ENCODE peak calls at places on chromosome 15, in four cellular contexts. K is mucosa of descending colon, Q is NB4, I is foreskin fibroblast. Z is an unnamed sample.

GRCh38 chr15:42494998-42495360 is 455 bp upstream of the SNAP23 start:
- DNase-seq in K (peak), I (peak), Q (no peak), Z (no peak)

GRCh38 chr15:96334705-96335428 is 4.4 kb downstream of the NR2F2 start:
- DNase-seq in K (no peak), Q (no peak), I (peak), Z (no peak)

GRCh38 chr15:42378011-42378410 is 18.7 kb downstream of the CAPN3 start:
- DNase-seq in I (no peak), Q (no peak), K (no peak), Z (no peak)

GRCh38 chr15:41011055-41011815 is 58.0 kb downstream of the CHAC1 start:
- DNase-seq in K (no peak), Q (no peak), I (no peak), Z (no peak)

GRCh38 chr15:88543065-88543776 is 3.3 kb downstream of the DET1 start:
- DNase-seq in K (no peak), I (peak), Q (no peak), Z (no peak)

GRCh38 chr15:43777293-43777819 is 590 bp upstream of the ELL3 start:
- DNase-seq in K (peak), Q (peak), I (peak), Z (peak)

GRCh38 chr15:88664151-88664778 is 25.4 kb downstream of the ISG20 start:
- DNase-seq in Q (peak), I (no peak), K (peak), Z (peak)

GRCh38 chr15:56496635-56497034 is 31.7 kb upstream of the MNS1 start:
- DNase-seq in K (peak), I (peak), Q (peak), Z (peak)

GRCh38 chr15:98893407-98893806 is 114.2 kb downstream of the PGPEP1L start:
- DNase-seq in I (no peak), K (no peak), Q (no peak), Z (no peak)

GRCh38 chr15:96553931-96554330 is 223.4 kb downstream of the NR2F2 start:
- DNase-seq in I (no peak), Q (no peak), K (no peak), Z (no peak)

GRCh38 chr15:75923756-75924155 is 20.1 kb downstream of the FBXO22 start:
- DNase-seq in I (no peak), Q (no peak), K (no peak), Z (no peak)

GRCh38 chr15:70337292-70338186 is 239.8 kb upstream of the TLE3 start:
- DNase-seq in I (no peak), Q (no peak), K (no peak), Z (no peak)

GRCh38 chr15:96037584-96037983 is 292.9 kb upstream of the NR2F2 start:
- DNase-seq in I (no peak), Q (peak), K (no peak), Z (peak)

GRCh38 chr15:70308011-70308761 is 210.5 kb upstream of the TLE3 start:
- DNase-seq in Q (peak), I (no peak), K (no peak), Z (peak)

GRCh38 chr15:52171807-52172206 is 19.4 kb downstream of the GNB5 start:
- DNase-seq in Q (no peak), K (no peak), I (peak), Z (no peak)

GRCh38 chr15:27747997-27748396 is 351.1 kb downstream of the OCA2 start:
- DNase-seq in K (no peak), I (no peak), Q (no peak), Z (no peak)

GRCh38 chr15:70569139-70569717 is 194.1 kb downstream of the UACA start:
- DNase-seq in Q (peak), I (peak), K (no peak), Z (peak)

GRCh38 chr15:85849946-85850345 is 55.2 kb upstream of the KLHL25 start:
- DNase-seq in K (no peak), Q (no peak), I (no peak), Z (no peak)

GRCh38 chr15:59691194-59691805 is 2.2 kb upstream of the BNIP2 start:
- DNase-seq in Q (peak), I (peak), K (peak), Z (peak)

GRCh38 chr15:75347222-75348033 is 589 bp downstream of the NEIL1 start:
- DNase-seq in Q (no peak), K (peak), I (peak), Z (peak)

GRCh38 chr15:28920781-28921331 is 35.1 kb downstream of the APBA2 start:
- DNase-seq in K (no peak), I (no peak), Q (no peak), Z (no peak)

GRCh38 chr15:88791637-88792036 is 11.6 kb upstream of the ACAN start:
- DNase-seq in K (no peak), Q (no peak), I (no peak), Z (no peak)

GRCh38 chr15:28456476-28457395 is 76.0 kb downstream of the GOLGA8G start:
- DNase-seq in I (no peak), Q (no peak), K (no peak), Z (no peak)

GRCh38 chr15:68572921-68573320 is 5.9 kb upstream of the CORO2B start:
- DNase-seq in K (no peak), I (no peak), Q (no peak), Z (no peak)

GRCh38 chr15:89828324-89829145 is 13.9 kb upstream of the ANPEP start:
- DNase-seq in I (peak), Q (no peak), K (peak), Z (no peak)

GRCh38 chr15:43871835-43872234 is 45.0 kb downstream of the WDR76 start:
- DNase-seq in K (no peak), Q (no peak), I (no peak), Z (no peak)

GRCh38 chr15:26260517-26261133 is 397.5 kb upstream of the ATP10A start:
- DNase-seq in K (peak), Q (peak), I (peak), Z (peak)
- TF ChIP-seq CTCF in K (peak), Q (peak), I (peak), Z (peak)

DNA sequence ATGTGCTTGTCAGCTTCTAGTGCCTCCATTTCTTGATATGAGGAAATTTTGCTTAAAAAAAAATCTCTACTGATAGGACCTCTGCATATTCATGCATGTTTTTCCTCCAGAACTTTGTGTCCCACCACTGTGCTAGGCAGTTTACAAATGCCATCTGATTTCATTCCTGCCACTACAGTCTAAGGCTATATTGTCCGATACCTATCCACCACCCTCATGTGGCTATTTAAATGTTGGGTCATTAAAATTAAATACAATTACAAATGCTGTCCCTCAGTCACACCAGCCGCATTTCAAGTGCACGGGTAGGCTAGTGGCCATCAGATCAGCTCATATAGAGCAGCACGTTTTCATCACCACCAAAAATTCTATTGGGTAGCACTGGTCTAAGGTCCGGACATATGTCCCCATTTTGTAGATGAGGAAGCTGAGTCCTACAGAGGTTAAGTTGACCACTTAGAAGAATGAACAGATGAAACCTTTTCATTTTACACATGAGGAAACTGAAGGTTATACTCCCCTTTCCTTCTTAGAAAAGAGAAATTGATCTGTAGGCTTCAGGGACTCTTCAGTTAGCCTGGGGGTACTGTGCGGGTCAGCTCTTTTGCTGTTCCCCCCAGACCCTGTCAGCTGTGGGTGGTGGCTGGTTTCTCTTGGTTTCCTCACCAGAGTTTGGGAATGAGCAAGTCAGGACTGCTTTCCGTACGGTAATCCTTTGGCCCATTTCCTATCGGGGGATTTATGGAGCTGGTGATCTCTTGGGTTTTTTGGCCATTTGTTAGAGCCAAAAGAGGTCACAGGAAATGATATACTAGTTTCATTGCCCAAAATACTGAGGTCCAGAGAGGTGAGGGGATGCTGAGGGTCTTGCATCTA is 56.6 kb downstream of the SMAD3 start:
- DNase-seq in I (peak), Q (no peak), K (no peak), Z (no peak)
- H3K4me3 ChIP-seq in I (no peak), Q (no peak), K (no peak), Z (no peak)

GRCh38 chr15:65085207-65085753 is 8.7 kb downstream of the KBTBD13 start:
- DNase-seq in K (no peak), I (no peak), Q (no peak), Z (no peak)

GRCh38 chr15:65084500-65085206 is 8.1 kb downstream of the KBTBD13 start:
- DNase-seq in Q (no peak), I (no peak), K (no peak), Z (no peak)

GRCh38 chr15:65081758-65082157 is 5.2 kb downstream of the KBTBD13 start:
- DNase-seq in Q (no peak), K (no peak), I (no peak), Z (no peak)

GRCh38 chr15:65082303-65082958 is 5.9 kb downstream of the KBTBD13 start:
- DNase-seq in Q (no peak), I (no peak), K (peak), Z (no peak)

DNA sequence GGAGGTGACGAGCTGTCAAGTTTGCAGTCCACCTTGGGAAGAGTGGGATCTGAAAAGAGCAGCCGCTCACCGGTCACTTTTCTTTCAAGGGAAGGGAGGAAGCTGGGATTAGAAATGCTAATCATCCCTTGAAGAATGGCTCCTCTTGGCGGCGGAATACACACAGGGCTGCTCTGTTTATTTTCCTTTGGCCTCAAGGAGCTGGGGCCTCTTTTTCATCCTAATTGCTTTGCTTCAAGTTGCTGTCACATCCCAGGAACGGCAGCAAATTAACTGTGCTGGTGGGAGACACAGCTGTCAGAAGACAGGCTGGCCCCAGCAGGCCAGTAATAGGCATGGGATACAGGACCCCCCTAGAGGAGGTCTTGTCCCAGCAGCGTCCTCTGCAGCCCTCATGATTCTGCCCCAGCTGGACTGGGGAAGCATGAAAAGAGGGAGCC is 6.7 kb downstream of the KBTBD13 start:
- DNase-seq in Q (no peak), I (peak), K (no peak), Z (no peak)
- TF ChIP-seq CTCF in Q (no peak), I (peak), K (no peak), Z (no peak)

DNA sequence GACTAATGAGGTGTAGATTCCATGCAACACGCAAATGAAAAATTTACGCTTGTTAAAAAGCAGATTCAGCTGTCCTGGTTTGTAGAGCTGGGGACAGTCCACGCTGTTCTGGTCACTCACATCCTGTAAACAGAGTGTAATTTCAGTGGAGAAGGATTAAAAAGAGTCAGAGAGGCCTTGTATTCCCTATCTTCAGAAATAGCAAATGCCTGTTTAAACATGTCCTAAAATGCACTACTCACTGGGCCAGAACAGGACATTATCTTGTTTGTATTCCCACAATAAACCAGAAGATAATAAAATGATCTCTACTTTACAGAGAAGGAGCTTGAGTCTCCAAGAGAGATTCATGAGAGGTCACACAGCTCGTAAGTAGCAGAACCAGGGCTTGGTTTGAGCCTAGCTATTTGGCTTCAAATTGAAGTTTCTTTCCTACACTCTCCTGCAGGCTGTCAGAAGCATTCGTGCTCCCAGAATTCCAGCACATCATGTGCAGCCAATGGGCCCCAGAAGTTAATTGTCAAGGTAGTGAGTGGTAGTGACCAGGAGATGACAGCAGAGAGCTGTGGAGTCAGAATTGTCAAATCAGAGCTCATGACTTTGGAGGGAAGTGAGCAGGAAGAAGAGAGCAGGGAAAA is 242.5 kb downstream of the ATP8B4 start:
- DNase-seq in K (peak), Q (no peak), I (no peak), Z (no peak)
- H3K4me3 ChIP-seq in K (no peak), Q (no peak), I (no peak), Z (no peak)

DNA sequence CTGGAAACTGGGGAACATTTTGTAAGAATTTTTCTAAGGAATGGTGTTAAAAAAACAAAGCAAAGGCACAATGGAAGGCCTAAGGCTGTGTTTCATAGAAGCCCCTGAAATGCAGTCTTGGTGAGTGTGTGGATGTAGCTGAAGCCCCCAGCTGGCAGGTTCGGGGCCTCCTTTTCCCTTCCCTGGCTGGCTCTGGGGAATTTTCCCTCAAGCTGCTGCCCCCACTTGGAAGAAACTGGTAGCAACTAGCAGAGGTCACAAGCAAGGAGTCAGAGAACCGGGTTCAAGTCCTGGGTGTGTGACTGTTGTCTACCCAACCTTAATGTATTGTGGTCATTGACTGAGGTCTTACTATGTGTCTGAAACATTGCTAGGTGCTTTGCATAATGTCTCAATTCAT is 85.3 kb upstream of the MYZAP start:
- DNase-seq in Q (no peak), I (no peak), K (peak), Z (no peak)
- TF ChIP-seq CTCF in Q (peak), I (no peak), K (no peak), Z (no peak)

DNA sequence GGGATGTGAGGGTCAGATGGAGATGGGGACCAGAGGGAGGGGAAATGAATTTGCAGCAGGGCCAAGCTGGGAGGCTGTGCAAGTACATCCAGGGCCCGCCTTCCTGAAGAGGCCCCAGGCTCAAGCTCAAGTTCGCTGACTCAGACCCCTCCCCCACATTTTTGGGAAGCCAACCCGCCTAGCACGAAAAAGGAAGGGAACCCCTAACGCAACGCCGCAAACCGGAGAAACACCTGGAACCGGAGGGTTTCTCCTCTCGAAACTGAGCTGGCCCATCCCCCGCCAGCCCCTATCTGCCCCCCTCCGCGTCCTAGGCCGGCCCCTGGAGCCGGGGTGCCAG is 624 bp downstream of the AP3B2 start:
- DNase-seq in Q (peak), I (peak), K (no peak), Z (no peak)
- H3K4me3 ChIP-seq in Q (peak), I (peak), K (no peak), Z (peak)

DNA sequence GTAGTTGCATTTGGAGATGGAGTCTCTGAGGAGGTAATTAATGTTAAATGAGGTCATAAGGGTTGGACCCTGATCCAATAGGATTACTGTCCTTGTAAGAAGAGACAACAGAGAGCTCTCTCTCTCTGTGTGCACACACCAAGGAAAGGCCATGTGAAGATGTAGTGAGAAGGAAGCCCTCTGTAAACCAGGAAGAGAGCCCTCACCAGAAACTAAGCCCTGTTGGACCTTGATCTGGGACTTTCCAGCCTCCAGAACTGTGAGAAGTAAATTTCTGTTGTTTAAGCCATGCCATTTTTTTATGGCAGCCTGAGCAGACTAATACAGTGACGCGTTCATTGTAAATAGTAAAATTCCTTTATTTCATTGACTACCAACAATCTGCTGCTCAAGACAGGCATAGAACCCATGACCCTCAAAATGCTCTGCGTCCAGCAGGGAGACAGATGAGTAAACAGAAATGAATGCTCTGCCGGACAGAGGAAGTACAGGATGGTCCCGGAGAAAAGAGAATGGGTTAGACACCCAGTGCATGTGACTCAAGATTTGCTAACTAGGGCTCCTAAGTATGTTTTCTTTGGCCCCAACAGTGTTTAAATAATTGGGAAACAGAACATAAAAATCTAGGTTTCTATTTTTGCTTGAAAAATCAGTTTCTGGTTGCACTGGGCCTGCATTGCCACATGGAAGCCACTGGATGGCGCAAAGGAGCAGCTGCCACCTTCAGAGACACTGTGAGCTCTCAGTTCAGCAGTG is 37.9 kb upstream of the TNFAIP8L3 start:
- DNase-seq in Q (peak), I (peak), K (peak), Z (peak)
- TF ChIP-seq CTCF in Q (peak), I (peak), K (peak), Z (peak)

GRCh38 chr15:77180270-77180669 is 109.4 kb upstream of the TSPAN3 start:
- DNase-seq in Q (no peak), K (no peak), I (no peak), Z (no peak)

GRCh38 chr15:77178421-77178820 is 107.5 kb upstream of the TSPAN3 start:
- DNase-seq in K (no peak), I (no peak), Q (no peak), Z (no peak)

GRCh38 chr15:77180757-77181156 is 109.8 kb upstream of the TSPAN3 start:
- DNase-seq in Q (peak), K (no peak), I (peak), Z (no peak)

GRCh38 chr15:77181305-77182074 is 110.6 kb upstream of the TSPAN3 start:
- DNase-seq in K (no peak), Q (no peak), I (peak), Z (peak)

DNA sequence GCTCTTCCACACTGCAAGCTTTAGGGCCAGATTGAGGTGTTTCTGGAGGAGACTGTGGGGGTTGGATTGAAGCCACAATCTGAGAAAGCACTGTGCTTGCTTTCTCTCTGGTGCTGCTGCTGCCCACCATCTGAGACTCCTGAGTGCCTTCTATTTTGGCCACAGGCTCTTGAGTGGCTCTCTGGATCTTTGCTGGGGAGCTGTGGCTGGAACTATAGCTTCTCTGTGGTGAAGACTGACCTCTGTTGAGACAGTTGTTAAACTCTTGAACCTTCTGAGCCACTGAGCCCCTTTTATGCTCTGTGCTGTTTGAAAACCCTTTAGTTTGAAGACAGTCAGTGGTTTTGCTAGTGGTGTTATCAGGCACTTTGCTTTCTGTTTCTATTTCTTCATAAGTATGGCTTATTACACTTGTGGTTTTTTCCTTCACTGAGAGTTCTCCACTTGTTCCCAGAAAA is 108.7 kb upstream of the TSPAN3 start:
- DNase-seq in I (no peak), K (no peak), Q (no peak), Z (peak)
- H3K4me3 ChIP-seq in I (no peak), K (no peak), Q (no peak), Z (no peak)

DNA sequence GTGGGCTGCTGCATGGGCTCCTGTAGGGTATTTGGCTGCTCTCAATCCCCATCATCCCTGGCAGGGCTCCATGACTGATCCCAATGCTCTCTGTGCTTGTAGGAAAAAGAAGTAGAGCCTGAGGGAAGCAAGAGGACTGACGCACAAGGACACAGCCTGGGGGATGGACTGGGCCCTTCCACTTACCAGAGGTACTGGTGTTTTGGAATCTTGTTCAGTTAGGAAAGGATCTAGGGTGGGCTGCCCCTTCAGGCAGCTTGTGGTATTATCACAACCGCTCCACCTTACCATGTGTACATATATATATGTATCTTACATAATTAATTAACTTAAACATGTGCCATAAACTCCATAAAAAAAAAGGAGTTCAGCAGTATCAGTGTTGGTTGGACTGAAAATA is 1.3 kb downstream of the SLC28A2 start:
- DNase-seq in Q (peak), K (no peak), I (no peak), Z (peak)
- TF ChIP-seq CTCF in Q (peak), K (no peak), I (no peak), Z (peak)

Z was measured in GM12865.